ENCODE peak calls at places on chromosomes 2 and 18, in eight cellular contexts. One of them, this sample, is unnamed.

GRCh38 chr2:189155795-189156194 is 23.8 kb downstream of the COL5A2 start:
- DNase-seq in A549: no peak
- DNase-seq in adrenal gland: no peak
- DNase-seq in GM12878: no peak
- DNase-seq in nephron progenitor cell: no peak
- DNase-seq in mucosa of descending colon: no peak
- DNase-seq in choroid plexus epithelial cell: no peak
- DNase-seq in left ventricle myocardium inferior: no peak
- DNase-seq in this sample: no peak

GRCh38 chr2:220550995-220551702 is 923.7 kb downstream of the SLC4A3 start:
- DNase-seq in A549: no peak
- DNase-seq in adrenal gland: no peak
- DNase-seq in GM12878: no peak
- DNase-seq in nephron progenitor cell: no peak
- DNase-seq in mucosa of descending colon: no peak
- DNase-seq in choroid plexus epithelial cell: peak; percentile 25
- DNase-seq in left ventricle myocardium inferior: no peak
- DNase-seq in this sample: no peak

GRCh38 chr2:13581471-13581870 is 864.7 kb downstream of the TRIB2 start:
- DNase-seq in A549: no peak
- DNase-seq in adrenal gland: no peak
- DNase-seq in GM12878: no peak
- DNase-seq in nephron progenitor cell: peak; percentile 15
- DNase-seq in mucosa of descending colon: no peak
- DNase-seq in choroid plexus epithelial cell: peak; percentile 5
- DNase-seq in left ventricle myocardium inferior: no peak
- DNase-seq in this sample: peak; percentile 43

GRCh38 chr2:223563462-223563861 is 38.7 kb downstream of the SCG2 start:
- DNase-seq in A549: peak; percentile 82
- DNase-seq in adrenal gland: no peak
- DNase-seq in GM12878: no peak
- DNase-seq in nephron progenitor cell: no peak
- DNase-seq in mucosa of descending colon: no peak
- DNase-seq in choroid plexus epithelial cell: peak; percentile 81
- DNase-seq in left ventricle myocardium inferior: no peak
- DNase-seq in this sample: no peak

GRCh38 chr2:118058979-118059378 is 29.3 kb upstream of the INSIG2 start:
- DNase-seq in A549: no peak
- DNase-seq in adrenal gland: no peak
- DNase-seq in GM12878: no peak
- DNase-seq in nephron progenitor cell: no peak
- DNase-seq in mucosa of descending colon: no peak
- DNase-seq in choroid plexus epithelial cell: peak; percentile 14
- DNase-seq in left ventricle myocardium inferior: no peak
- DNase-seq in this sample: no peak

GRCh38 chr2:9699139-9699823 is 68.5 kb upstream of the YWHAQ start:
- DNase-seq in A549: peak; percentile 68
- DNase-seq in adrenal gland: no peak
- DNase-seq in GM12878: no peak
- DNase-seq in nephron progenitor cell: no peak
- DNase-seq in mucosa of descending colon: no peak
- DNase-seq in choroid plexus epithelial cell: peak; percentile 88
- DNase-seq in left ventricle myocardium inferior: no peak
- DNase-seq in this sample: no peak

GRCh38 chr18:48779462-48779861 is 171.3 kb downstream of the SMAD7 start:
- DNase-seq in A549: no peak
- DNase-seq in adrenal gland: no peak
- DNase-seq in GM12878: no peak
- DNase-seq in nephron progenitor cell: no peak
- DNase-seq in mucosa of descending colon: no peak
- DNase-seq in choroid plexus epithelial cell: no peak
- DNase-seq in left ventricle myocardium inferior: no peak
- DNase-seq in this sample: no peak

GRCh38 chr2:191029280-191029908 is 15.4 kb upstream of the STAT1 start:
- DNase-seq in A549: no peak
- DNase-seq in adrenal gland: no peak
- DNase-seq in GM12878: no peak
- DNase-seq in nephron progenitor cell: no peak
- DNase-seq in mucosa of descending colon: no peak
- DNase-seq in choroid plexus epithelial cell: no peak
- DNase-seq in left ventricle myocardium inferior: no peak
- DNase-seq in this sample: no peak

GRCh38 chr2:26556309-26557243 is 78.7 kb upstream of the OTOF start:
- DNase-seq in A549: no peak
- DNase-seq in adrenal gland: no peak
- DNase-seq in GM12878: no peak
- DNase-seq in nephron progenitor cell: no peak
- DNase-seq in mucosa of descending colon: peak; percentile 19
- DNase-seq in choroid plexus epithelial cell: no peak
- DNase-seq in left ventricle myocardium inferior: no peak
- DNase-seq in this sample: peak; percentile 3

GRCh38 chr18:49174478-49174877 is 223.7 kb upstream of the SMAD7 start:
- DNase-seq in A549: no peak
- DNase-seq in adrenal gland: no peak
- DNase-seq in GM12878: no peak
- DNase-seq in nephron progenitor cell: no peak
- DNase-seq in mucosa of descending colon: no peak
- DNase-seq in choroid plexus epithelial cell: peak; percentile 65
- DNase-seq in left ventricle myocardium inferior: no peak
- DNase-seq in this sample: no peak

GRCh38 chr2:120110507-120110906 is 97.6 kb downstream of the EPB41L5 start:
- DNase-seq in A549: no peak
- DNase-seq in adrenal gland: peak; percentile 16
- DNase-seq in GM12878: no peak
- DNase-seq in nephron progenitor cell: no peak
- DNase-seq in mucosa of descending colon: no peak
- DNase-seq in choroid plexus epithelial cell: peak; percentile 49
- DNase-seq in left ventricle myocardium inferior: peak; percentile 17
- DNase-seq in this sample: no peak

GRCh38 chr2:120108749-120109148 is 95.9 kb downstream of the EPB41L5 start:
- DNase-seq in A549: no peak
- DNase-seq in adrenal gland: no peak
- DNase-seq in GM12878: no peak
- DNase-seq in nephron progenitor cell: no peak
- DNase-seq in mucosa of descending colon: no peak
- DNase-seq in choroid plexus epithelial cell: peak; percentile 43
- DNase-seq in left ventricle myocardium inferior: no peak
- DNase-seq in this sample: no peak

GRCh38 chr2:120109186-120110061 is 96.5 kb downstream of the EPB41L5 start:
- DNase-seq in A549: peak; percentile 33
- DNase-seq in adrenal gland: no peak
- DNase-seq in GM12878: peak; percentile 19
- DNase-seq in nephron progenitor cell: no peak
- DNase-seq in mucosa of descending colon: no peak
- DNase-seq in choroid plexus epithelial cell: peak; percentile 76
- DNase-seq in left ventricle myocardium inferior: no peak
- DNase-seq in this sample: no peak

GRCh38 chr2:120111193-120111592 is 98.3 kb downstream of the EPB41L5 start:
- DNase-seq in A549: no peak
- DNase-seq in adrenal gland: no peak
- DNase-seq in GM12878: no peak
- DNase-seq in nephron progenitor cell: no peak
- DNase-seq in mucosa of descending colon: no peak
- DNase-seq in choroid plexus epithelial cell: no peak
- DNase-seq in left ventricle myocardium inferior: no peak
- DNase-seq in this sample: no peak

DNA sequence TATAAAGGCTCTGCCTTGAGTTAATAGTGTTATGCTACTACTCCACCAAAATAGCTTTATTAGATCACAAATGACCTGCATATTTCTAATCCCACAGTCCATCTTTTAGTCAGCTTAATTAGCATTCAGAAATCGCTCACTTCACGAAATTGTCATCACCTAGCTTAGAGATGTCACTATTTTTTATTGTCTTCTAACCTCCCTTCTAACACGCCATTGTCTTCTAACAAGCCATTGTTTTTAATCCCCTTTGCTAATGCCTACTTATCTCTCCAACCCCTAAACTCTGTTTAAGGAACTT is 97.1 kb downstream of the EPB41L5 start:
- DNase-seq in A549: no peak
- DNase-seq in adrenal gland: no peak
- DNase-seq in GM12878: no peak
- DNase-seq in nephron progenitor cell: no peak
- DNase-seq in mucosa of descending colon: no peak
- DNase-seq in choroid plexus epithelial cell: no peak
- DNase-seq in left ventricle myocardium inferior: no peak
- DNase-seq in this sample: no peak
- TF ChIP-seq CTCF in A549: peak; percentile 25
- TF ChIP-seq CTCF in adrenal gland: no peak
- TF ChIP-seq CTCF in GM12878: no peak
- TF ChIP-seq CTCF in nephron progenitor cell: no peak
- TF ChIP-seq CTCF in mucosa of descending colon: no peak
- TF ChIP-seq CTCF in choroid plexus epithelial cell: no peak
- TF ChIP-seq CTCF in left ventricle myocardium inferior: no peak
- TF ChIP-seq CTCF in this sample: no peak

GRCh38 chr18:24022141-24022540 is 7.6 kb downstream of the TTC39C start:
- DNase-seq in A549: no peak
- DNase-seq in adrenal gland: peak; percentile 24
- DNase-seq in GM12878: no peak
- DNase-seq in nephron progenitor cell: no peak
- DNase-seq in mucosa of descending colon: no peak
- DNase-seq in choroid plexus epithelial cell: peak; percentile 67
- DNase-seq in left ventricle myocardium inferior: no peak
- DNase-seq in this sample: no peak

GRCh38 chr18:24024425-24024824 is 9.9 kb downstream of the TTC39C start:
- DNase-seq in A549: no peak
- DNase-seq in adrenal gland: no peak
- DNase-seq in GM12878: no peak
- DNase-seq in nephron progenitor cell: no peak
- DNase-seq in mucosa of descending colon: no peak
- DNase-seq in choroid plexus epithelial cell: no peak
- DNase-seq in left ventricle myocardium inferior: no peak
- DNase-seq in this sample: no peak

GRCh38 chr18:24021505-24021904 is 7.0 kb downstream of the TTC39C start:
- DNase-seq in A549: no peak
- DNase-seq in adrenal gland: no peak
- DNase-seq in GM12878: no peak
- DNase-seq in nephron progenitor cell: no peak
- DNase-seq in mucosa of descending colon: no peak
- DNase-seq in choroid plexus epithelial cell: no peak
- DNase-seq in left ventricle myocardium inferior: no peak
- DNase-seq in this sample: no peak

GRCh38 chr18:24026457-24026856 is 11.9 kb downstream of the TTC39C start:
- DNase-seq in A549: no peak
- DNase-seq in adrenal gland: no peak
- DNase-seq in GM12878: no peak
- DNase-seq in nephron progenitor cell: no peak
- DNase-seq in mucosa of descending colon: no peak
- DNase-seq in choroid plexus epithelial cell: no peak
- DNase-seq in left ventricle myocardium inferior: no peak
- DNase-seq in this sample: no peak

DNA sequence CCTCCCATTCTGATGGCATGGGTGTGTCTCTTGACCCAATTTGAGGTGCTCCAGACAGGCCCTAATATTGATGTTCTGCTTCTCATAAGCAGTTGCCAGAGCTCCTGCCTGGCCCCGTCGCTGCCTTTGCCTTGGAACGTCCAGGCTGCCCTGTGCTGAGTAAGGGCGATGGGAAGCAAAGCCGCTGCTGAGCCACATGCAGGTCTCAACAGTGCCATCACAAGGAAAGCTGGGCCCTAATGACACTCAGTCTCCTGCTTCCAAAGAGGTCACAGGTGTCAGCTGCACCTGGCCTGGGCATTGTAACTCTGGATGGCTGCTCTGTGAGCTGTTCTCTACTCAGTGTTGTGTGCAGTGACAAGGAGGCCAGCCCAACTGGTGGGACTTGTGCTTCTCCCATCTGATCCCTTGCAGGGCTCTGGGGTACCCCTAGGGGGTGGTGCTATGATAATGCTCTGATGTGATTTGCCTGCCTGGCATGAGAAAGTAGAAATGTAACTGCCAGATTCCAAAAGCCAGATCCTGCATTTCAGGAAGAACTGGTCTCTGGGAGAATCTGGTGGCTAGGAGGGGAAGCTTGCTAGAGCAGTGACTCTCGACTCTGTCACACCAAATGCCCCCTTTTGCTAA is 8.7 kb downstream of the TTC39C start:
- DNase-seq in A549: no peak
- DNase-seq in adrenal gland: no peak
- DNase-seq in GM12878: no peak
- DNase-seq in nephron progenitor cell: peak; percentile 9
- DNase-seq in mucosa of descending colon: no peak
- DNase-seq in choroid plexus epithelial cell: no peak
- DNase-seq in left ventricle myocardium inferior: no peak
- DNase-seq in this sample: no peak
- TF ChIP-seq CTCF in A549: no peak
- TF ChIP-seq CTCF in adrenal gland: no peak
- TF ChIP-seq CTCF in GM12878: peak; percentile 8
- TF ChIP-seq CTCF in nephron progenitor cell: peak; percentile 9
- TF ChIP-seq CTCF in mucosa of descending colon: no peak
- TF ChIP-seq CTCF in choroid plexus epithelial cell: no peak
- TF ChIP-seq CTCF in left ventricle myocardium inferior: no peak
- TF ChIP-seq CTCF in this sample: peak; percentile 35

GRCh38 chr2:17476060-17476459 is 42.2 kb downstream of the RAD51AP2 start:
- DNase-seq in A549: no peak
- DNase-seq in adrenal gland: no peak
- DNase-seq in GM12878: no peak
- DNase-seq in nephron progenitor cell: no peak
- DNase-seq in mucosa of descending colon: no peak
- DNase-seq in choroid plexus epithelial cell: peak; percentile 32
- DNase-seq in left ventricle myocardium inferior: no peak
- DNase-seq in this sample: no peak

GRCh38 chr2:17476820-17477219 is 41.4 kb downstream of the RAD51AP2 start:
- DNase-seq in A549: no peak
- DNase-seq in adrenal gland: no peak
- DNase-seq in GM12878: no peak
- DNase-seq in nephron progenitor cell: no peak
- DNase-seq in mucosa of descending colon: no peak
- DNase-seq in choroid plexus epithelial cell: peak; percentile 4
- DNase-seq in left ventricle myocardium inferior: no peak
- DNase-seq in this sample: no peak

GRCh38 chr2:17475285-17475684 is 43.0 kb downstream of the RAD51AP2 start:
- DNase-seq in A549: no peak
- DNase-seq in adrenal gland: no peak
- DNase-seq in GM12878: no peak
- DNase-seq in nephron progenitor cell: no peak
- DNase-seq in mucosa of descending colon: no peak
- DNase-seq in choroid plexus epithelial cell: no peak
- DNase-seq in left ventricle myocardium inferior: no peak
- DNase-seq in this sample: no peak

GRCh38 chr2:17471979-17472378 is 46.3 kb downstream of the RAD51AP2 start:
- DNase-seq in A549: no peak
- DNase-seq in adrenal gland: no peak
- DNase-seq in GM12878: no peak
- DNase-seq in nephron progenitor cell: no peak
- DNase-seq in mucosa of descending colon: no peak
- DNase-seq in choroid plexus epithelial cell: no peak
- DNase-seq in left ventricle myocardium inferior: no peak
- DNase-seq in this sample: no peak

GRCh38 chr2:17470855-17471641 is 47.2 kb downstream of the RAD51AP2 start:
- DNase-seq in A549: peak; percentile 2
- DNase-seq in adrenal gland: no peak
- DNase-seq in GM12878: peak; percentile 4
- DNase-seq in nephron progenitor cell: peak; percentile 4
- DNase-seq in mucosa of descending colon: no peak
- DNase-seq in choroid plexus epithelial cell: peak; percentile 73
- DNase-seq in left ventricle myocardium inferior: no peak
- DNase-seq in this sample: peak; percentile 31
- TF ChIP-seq CTCF in A549: peak; percentile 24
- TF ChIP-seq CTCF in adrenal gland: peak; percentile 6
- TF ChIP-seq CTCF in GM12878: peak; percentile 50
- TF ChIP-seq CTCF in nephron progenitor cell: peak; percentile 30
- TF ChIP-seq CTCF in mucosa of descending colon: no peak
- TF ChIP-seq CTCF in choroid plexus epithelial cell: peak; percentile 66
- TF ChIP-seq CTCF in left ventricle myocardium inferior: peak; percentile 34
- TF ChIP-seq CTCF in this sample: peak; percentile 25

GRCh38 chr18:7488571-7488970 is 78.5 kb upstream of the PTPRM start:
- DNase-seq in A549: no peak
- DNase-seq in adrenal gland: no peak
- DNase-seq in GM12878: no peak
- DNase-seq in nephron progenitor cell: no peak
- DNase-seq in mucosa of descending colon: no peak
- DNase-seq in choroid plexus epithelial cell: no peak
- DNase-seq in left ventricle myocardium inferior: no peak
- DNase-seq in this sample: no peak
- TF ChIP-seq CTCF in A549: no peak
- TF ChIP-seq CTCF in adrenal gland: no peak
- TF ChIP-seq CTCF in GM12878: no peak
- TF ChIP-seq CTCF in nephron progenitor cell: no peak
- TF ChIP-seq CTCF in mucosa of descending colon: no peak
- TF ChIP-seq CTCF in choroid plexus epithelial cell: no peak
- TF ChIP-seq CTCF in left ventricle myocardium inferior: no peak
- TF ChIP-seq CTCF in this sample: no peak

This sample was measured in glutamatergic neuron.